ENCODE peak calls at places on chromosomes 5 and 9, in five cellular contexts. One of them, this sample, is unnamed.

GRCh38 chr5:168076561-168076991 is 214.9 kb upstream of the WWC1 start:
- DNase-seq in heart left ventricle: no peak
- DNase-seq in COR-L47: no peak
- DNase-seq in fibroblast of gingiva: peak
- DNase-seq in anterior cingulate cortex: no peak
- DNase-seq in this sample: no peak

GRCh38 chr9:111876179-111876578 is 20.4 kb upstream of the UGCG start:
- DNase-seq in fibroblast of gingiva: no peak
- DNase-seq in anterior cingulate cortex: no peak
- DNase-seq in COR-L47: no peak
- DNase-seq in heart left ventricle: no peak
- DNase-seq in this sample: no peak

GRCh38 chr5:28390341-28390740 is 1352.0 kb upstream of the CDH9 start:
- DNase-seq in fibroblast of gingiva: no peak
- DNase-seq in anterior cingulate cortex: no peak
- DNase-seq in heart left ventricle: no peak
- DNase-seq in COR-L47: no peak
- DNase-seq in this sample: no peak

GRCh38 chr5:4042311-4042710 is 446.7 kb downstream of the IRX1 start:
- DNase-seq in anterior cingulate cortex: no peak
- DNase-seq in COR-L47: no peak
- DNase-seq in fibroblast of gingiva: no peak
- DNase-seq in heart left ventricle: no peak
- DNase-seq in this sample: no peak

GRCh38 chr9:22084336-22085035 is 75.4 kb upstream of the CDKN2B start:
- DNase-seq in fibroblast of gingiva: peak
- DNase-seq in anterior cingulate cortex: no peak
- DNase-seq in COR-L47: no peak
- DNase-seq in heart left ventricle: no peak
- DNase-seq in this sample: no peak

GRCh38 chr5:135488727-135489465 is 36.7 kb upstream of the TIFAB start:
- DNase-seq in fibroblast of gingiva: peak
- DNase-seq in heart left ventricle: no peak
- DNase-seq in COR-L47: peak
- DNase-seq in anterior cingulate cortex: peak
- DNase-seq in this sample: peak

GRCh38 chr5:113221294-113222176 is 213.3 kb downstream of the TSSK1B start:
- DNase-seq in heart left ventricle: no peak
- DNase-seq in fibroblast of gingiva: no peak
- DNase-seq in anterior cingulate cortex: no peak
- DNase-seq in COR-L47: no peak
- DNase-seq in this sample: no peak

GRCh38 chr9:98774746-98775145 is 21.6 kb downstream of the ANKS6 start:
- DNase-seq in fibroblast of gingiva: no peak
- DNase-seq in anterior cingulate cortex: no peak
- DNase-seq in COR-L47: no peak
- DNase-seq in heart left ventricle: no peak
- DNase-seq in this sample: no peak

This sample was measured in SHP77.